ENCODE peak calls at places on chromosomes 1 and 21, in nine cellular contexts. L is ovary; W is fibroblast of lung; O is MM.1S; D is body of pancreas; S is CD4-positive, alpha-beta T cell; R is brain microvascular endothelial cell; H is CD8-positive, alpha-beta memory T cell; N is heart right ventricle. E is an unnamed sample.

GRCh38 chr1:195939844-195940243 is 668.4 kb downstream of the KCNT2 start:
- DNase-seq in L (no peak), W (no peak), O (no peak), D (no peak), S (no peak), R (no peak), H (no peak), N (no peak), E (no peak)

GRCh38 chr1:51494138-51494830 is 24.8 kb downstream of the EPS15 start:
- DNase-seq in L (no peak), W (no peak), O (no peak), D (no peak), S (no peak), R (no peak), H (no peak), N (no peak), E (no peak)

GRCh38 chr1:1084372-1085170 is 10.5 kb upstream of the RNF223 start:
- DNase-seq in L (no peak), W (no peak), O (no peak), D (no peak), S (no peak), R (no peak), H (no peak), N (no peak), E (no peak)

GRCh38 chr1:29123871-29124365 is at the start of gene TMEM200B:
- DNase-seq in L (peak), W (no peak), O (no peak), D (no peak), S (no peak), R (no peak), H (no peak), N (peak), E (peak)

GRCh38 chr1:158654079-158654478 is 32.4 kb downstream of the SPTA1 start:
- DNase-seq in L (no peak), W (no peak), O (no peak), D (no peak), S (no peak), R (no peak), H (no peak), N (no peak), E (no peak)

GRCh38 chr1:50110656-50111055 is 1.9 kb downstream of the ELAVL4 start:
- DNase-seq in L (no peak), W (no peak), O (peak), D (no peak), S (no peak), R (no peak), H (no peak), N (no peak), E (no peak)

GRCh38 chr1:59846895-59847282 is 32.1 kb downstream of the HOOK1 start:
- DNase-seq in L (no peak), W (no peak), O (no peak), D (no peak), S (no peak), R (no peak), H (no peak), N (no peak), E (no peak)

GRCh38 chr1:182707116-182707515 is 22.7 kb upstream of the RGS8 start:
- DNase-seq in L (peak), W (no peak), O (no peak), D (peak), S (no peak), R (no peak), H (no peak), N (peak), E (no peak)

GRCh38 chr1:96144636-96145035 is 576.9 kb upstream of the PTBP2 start:
- DNase-seq in L (no peak), W (no peak), O (no peak), D (no peak), S (no peak), R (no peak), H (no peak), N (no peak), E (no peak)

GRCh38 chr1:201147396-201148015 is 6.8 kb downstream of the TMEM9 start:
- DNase-seq in L (peak), W (no peak), O (no peak), D (no peak), S (no peak), R (no peak), H (no peak), N (no peak), E (peak)

GRCh38 chr1:9448132-9449105 is 90.8 kb upstream of the SLC25A33 start:
- DNase-seq in L (no peak), W (peak), O (no peak), D (no peak), S (no peak), R (peak), H (no peak), N (no peak), E (no peak)

GRCh38 chr1:50633465-50633864 is 210.2 kb upstream of the DMRTA2 start:
- DNase-seq in L (no peak), W (no peak), O (no peak), D (no peak), S (no peak), R (no peak), H (no peak), N (no peak), E (no peak)

GRCh38 chr1:184755226-184756065 is 788 bp upstream of the EDEM3 start:
- DNase-seq in L (no peak), W (peak), O (peak), D (no peak), S (peak), R (peak), H (no peak), N (no peak), E (no peak)

GRCh38 chr1:151841141-151841540 is 1.5 kb upstream of the C2CD4D start:
- DNase-seq in L (no peak), W (peak), O (no peak), D (no peak), S (no peak), R (peak), H (no peak), N (no peak), E (no peak)

GRCh38 chr1:223737342-223737741 is 25.0 kb downstream of the CAPN2 start:
- DNase-seq in L (no peak), W (no peak), O (no peak), D (no peak), S (no peak), R (no peak), H (no peak), N (no peak), E (no peak)
- H3K27ac ChIP-seq in L (no peak), W (peak), O (no peak), D (peak), S (no peak), R (peak), H (no peak), N (no peak), E (peak)

DNA sequence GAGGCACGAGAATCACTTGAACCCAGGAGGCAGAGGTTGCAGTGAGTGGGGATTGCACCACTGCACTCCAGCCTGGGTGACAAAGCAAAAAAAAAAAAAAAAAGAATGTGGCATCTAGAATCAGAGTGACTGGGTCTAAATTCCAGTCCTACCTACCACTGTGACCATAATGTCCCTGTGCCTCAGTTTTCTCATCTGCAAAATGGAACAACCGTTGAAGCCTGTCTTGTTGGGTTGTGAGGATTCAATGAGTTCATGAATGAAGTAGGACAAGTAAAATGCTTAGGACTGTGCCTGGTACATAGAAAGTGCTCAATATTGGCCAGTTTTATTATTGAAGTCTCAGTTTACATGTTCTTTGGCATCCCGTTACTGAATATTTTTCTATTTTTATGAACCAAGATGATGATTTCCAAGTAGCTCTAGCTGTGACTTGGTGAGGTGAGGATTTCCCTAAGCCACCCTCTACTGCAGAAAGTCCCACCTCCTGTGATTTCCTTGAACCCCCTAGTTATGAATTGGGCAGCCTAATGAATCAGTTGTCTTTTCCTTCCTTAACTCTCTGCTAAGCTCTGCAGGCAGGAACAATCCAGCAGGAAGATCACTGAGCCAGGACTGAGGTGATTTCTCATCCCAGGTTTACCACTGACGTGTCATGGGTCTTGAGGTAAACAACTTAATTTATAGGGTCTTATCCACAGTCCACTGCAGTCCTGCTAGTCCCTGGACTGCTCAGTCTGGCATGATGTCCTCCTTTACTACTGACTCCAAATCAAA is 18.9 kb upstream of the MEAF6 start:
- DNase-seq in L (no peak), W (no peak), O (no peak), D (no peak), S (no peak), R (no peak), H (no peak), N (no peak), E (no peak)
- H3K27ac ChIP-seq in L (no peak), W (peak), O (no peak), D (peak), S (no peak), R (no peak), H (no peak), N (no peak), E (peak)

GRCh38 chr1:210293191-210293607 is 35.5 kb upstream of the HHAT start:
- DNase-seq in L (peak), W (peak), O (no peak), D (peak), S (no peak), R (peak), H (no peak), N (peak), E (no peak)
- H3K27ac ChIP-seq in L (peak), W (no peak), O (no peak), D (peak), S (no peak), R (no peak), H (no peak), N (no peak), E (peak)

DNA sequence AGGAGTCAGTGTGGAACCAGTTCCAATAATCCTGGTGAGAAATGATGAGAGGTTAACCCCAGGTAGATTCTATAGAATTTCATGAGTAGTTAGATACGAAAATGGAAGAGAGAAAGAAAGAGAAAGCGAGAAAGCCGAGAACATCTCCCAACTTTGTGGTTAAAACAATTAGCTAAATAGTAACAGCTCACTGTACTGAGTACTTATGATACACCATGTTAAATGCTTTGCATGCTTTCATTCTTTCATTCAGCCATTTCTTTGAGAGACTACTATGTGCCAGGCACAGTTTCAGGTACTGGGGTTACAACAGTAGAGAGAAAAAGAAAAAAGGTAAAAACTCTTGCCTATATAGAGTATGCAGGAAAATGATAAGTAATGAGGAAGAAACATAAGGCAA is 109.7 kb upstream of the SYT6 start:
- DNase-seq in L (no peak), W (no peak), O (peak), D (no peak), S (no peak), R (no peak), H (no peak), N (no peak), E (no peak)
- H3K27ac ChIP-seq in L (no peak), W (no peak), O (no peak), D (no peak), S (no peak), R (no peak), H (no peak), N (no peak), E (no peak)

DNA sequence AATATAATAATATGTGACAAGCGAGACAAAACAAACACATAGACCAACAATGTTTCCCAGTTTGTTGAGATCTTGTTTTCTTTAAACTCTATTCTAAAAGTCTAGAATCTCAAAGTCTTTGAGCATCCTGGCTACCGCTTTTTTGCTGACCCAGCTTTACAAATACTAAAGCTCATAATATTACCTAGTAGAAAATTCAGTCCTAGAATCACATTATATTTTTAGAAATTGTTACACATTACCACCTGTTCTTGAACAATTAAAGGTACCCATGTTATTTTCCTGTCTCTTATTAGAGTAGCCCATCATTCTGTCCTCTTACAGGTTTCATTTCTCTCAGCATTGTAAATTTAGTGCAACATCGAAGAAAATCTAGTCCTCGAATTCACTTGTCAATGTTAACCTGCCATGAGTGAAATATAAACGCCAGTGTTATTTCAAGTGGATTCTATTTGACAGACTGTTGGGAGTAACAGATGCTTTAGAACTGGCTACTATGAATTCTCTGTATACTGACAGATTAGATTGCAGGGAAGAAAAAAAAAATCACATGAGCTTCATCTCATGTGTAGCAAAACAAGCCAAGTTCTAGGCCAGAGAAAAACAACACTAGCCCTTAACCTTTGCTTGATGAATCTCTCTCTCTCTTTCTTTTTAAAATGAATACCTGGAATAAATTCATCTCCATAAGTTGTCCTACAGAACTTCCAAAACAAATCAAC is 851.2 kb upstream of the ADAMTS5 start:
- DNase-seq in L (no peak), W (no peak), O (no peak), D (no peak), S (no peak), R (no peak), H (no peak), N (no peak), E (no peak)
- H3K27ac ChIP-seq in L (no peak), W (no peak), O (no peak), D (no peak), S (no peak), R (no peak), H (no peak), N (no peak), E (peak)

DNA sequence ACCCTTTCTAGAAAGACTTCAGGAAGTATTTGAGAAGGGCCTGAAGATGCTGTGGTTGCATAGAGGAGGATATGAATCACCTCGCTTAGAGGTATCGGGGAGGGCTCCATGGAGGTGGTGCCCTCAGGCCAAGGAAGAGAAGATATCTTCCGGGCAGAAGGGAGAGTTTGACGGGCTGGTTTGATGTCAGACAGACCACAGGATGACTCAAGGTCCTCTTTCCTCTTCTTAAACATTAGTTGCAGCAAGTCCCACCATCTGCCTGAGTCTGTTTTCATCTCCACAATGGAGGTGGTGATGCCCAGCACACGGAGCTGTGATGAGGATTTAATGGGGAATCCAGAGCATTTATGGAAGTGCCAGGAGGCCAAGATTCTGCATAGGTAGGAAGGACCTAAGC is 25.1 kb upstream of the RUNX3 start:
- DNase-seq in L (no peak), W (peak), O (no peak), D (no peak), S (peak), R (peak), H (peak), N (no peak), E (peak)
- H3K27ac ChIP-seq in L (no peak), W (no peak), O (no peak), D (no peak), S (no peak), R (no peak), H (no peak), N (no peak), E (peak)

GRCh38 chr1:101013776-101014175 is 11.8 kb downstream of the DPH5 start:
- DNase-seq in L (no peak), W (no peak), O (no peak), D (no peak), S (no peak), R (no peak), H (no peak), N (no peak), E (no peak)
- H3K27ac ChIP-seq in L (no peak), W (no peak), O (no peak), D (no peak), S (no peak), R (no peak), H (no peak), N (no peak), E (no peak)

DNA sequence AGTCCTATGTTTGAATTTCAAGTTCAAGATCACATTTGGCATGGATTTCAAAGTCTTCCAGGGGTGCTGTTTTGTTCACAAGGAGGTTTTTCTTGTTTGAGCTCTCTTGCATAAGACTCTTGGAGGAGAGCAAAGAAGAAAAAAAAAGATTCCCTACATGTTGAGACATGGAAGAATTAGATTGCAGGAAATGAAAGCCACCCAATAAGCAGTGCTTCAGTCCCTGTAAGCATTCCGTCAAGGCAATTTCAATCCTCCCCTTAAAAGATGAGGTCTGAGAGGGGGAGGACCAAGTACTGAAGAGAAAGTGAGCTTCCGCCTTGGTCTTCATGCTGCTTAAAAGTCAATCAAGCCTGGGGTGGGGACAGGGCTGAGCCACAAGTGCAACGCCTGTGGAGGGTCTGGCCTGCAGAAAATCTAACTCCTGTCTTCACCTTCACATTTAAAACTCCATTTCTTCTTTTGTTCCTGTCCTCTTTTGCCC is 50.2 kb downstream of the LPAR3 start:
- DNase-seq in L (no peak), W (no peak), O (no peak), D (no peak), S (no peak), R (no peak), H (no peak), N (no peak), E (no peak)
- H3K27ac ChIP-seq in L (no peak), W (no peak), O (no peak), D (no peak), S (no peak), R (no peak), H (no peak), N (no peak), E (no peak)